ENCODE peak calls at places on chromosomes 16 and 17, in ten cellular contexts. I, H, W, T, O, F, P, M, B and Z are unnamed samples.

GRCh38 chr17:72657467-72658317 is 434.8 kb downstream of the SLC39A11 start:
- DNase-seq in I (no peak), M (no peak), O (no peak), T (no peak), H (no peak), W (no peak), F (peak), B (no peak), P (no peak), Z (no peak)

GRCh38 chr16:50002190-50002589 is 22.8 kb upstream of the CNEP1R1 start:
- DNase-seq in F (no peak), H (no peak), M (no peak), P (no peak), B (no peak), O (no peak), W (no peak), T (no peak), I (no peak), Z (no peak)

GRCh38 chr17:28055546-28056275 is 13.2 kb downstream of the NLK start:
- DNase-seq in H (no peak), W (no peak), P (no peak), F (no peak), I (no peak), T (no peak), B (no peak), M (no peak), O (no peak), Z (peak)

GRCh38 chr17:82952019-82952418 is 112.2 kb upstream of the ZNF750 start:
- DNase-seq in B (no peak), F (no peak), M (no peak), H (no peak), I (no peak), T (no peak), W (no peak), O (no peak), P (peak), Z (no peak)

GRCh38 chr16:87896924-87897562 is 27.7 kb upstream of the SLC7A5 start:
- DNase-seq in T (no peak), B (no peak), F (no peak), P (no peak), W (no peak), I (no peak), O (no peak), H (no peak), M (no peak), Z (no peak)

GRCh38 chr16:10679921-10680320 is 14.8 kb downstream of the TEKT5 start:
- DNase-seq in W (no peak), P (no peak), F (no peak), B (no peak), T (no peak), M (no peak), I (no peak), H (no peak), O (no peak), Z (no peak)

GRCh38 chr16:86410529-86410928 is 99.8 kb upstream of the FOXF1 start:
- DNase-seq in P (no peak), O (no peak), F (no peak), M (no peak), H (no peak), W (no peak), T (no peak), I (no peak), B (no peak), Z (no peak)

GRCh38 chr17:622356-622755 is 92.3 kb downstream of the VPS53 start:
- DNase-seq in O (no peak), W (no peak), B (peak), P (no peak), F (peak), T (no peak), M (peak), H (no peak), I (no peak), Z (no peak)

GRCh38 chr16:1237990-1238389 is 2.5 kb upstream of the TPSAB1 start:
- DNase-seq in I (no peak), P (no peak), O (peak), W (no peak), M (no peak), F (no peak), T (peak), B (no peak), H (no peak), Z (no peak)

GRCh38 chr17:74866198-74866835 is 6.5 kb downstream of the FDXR start:
- DNase-seq in W (no peak), I (no peak), M (no peak), O (no peak), H (no peak), B (no peak), P (no peak), F (no peak), T (no peak), Z (no peak)

GRCh38 chr16:59305850-59306249 is 571.7 kb upstream of the GOT2 start:
- DNase-seq in O (no peak), P (no peak), M (no peak), H (no peak), F (peak), I (no peak), B (no peak), T (no peak), W (no peak), Z (no peak)

GRCh38 chr17:40331743-40332641 is 23.0 kb downstream of the RARA start:
- DNase-seq in O (no peak), H (peak), T (no peak), I (no peak), P (peak), F (peak), M (peak), W (peak), B (peak), Z (no peak)

GRCh38 chr16:76784530-76784929 is 406.5 kb upstream of the MON1B start:
- DNase-seq in M (no peak), T (no peak), H (no peak), O (no peak), W (no peak), I (no peak), B (no peak), P (no peak), F (no peak), Z (no peak)

GRCh38 chr17:63537991-63538692 is 12.1 kb upstream of the DCAF7 start:
- DNase-seq in O (no peak), B (no peak), T (no peak), W (no peak), F (no peak), M (peak), I (no peak), H (no peak), P (peak), Z (no peak)

GRCh38 chr17:72076678-72077030 is 44.2 kb upstream of the SOX9 start:
- DNase-seq in H (no peak), I (no peak), W (no peak), M (no peak), O (no peak), T (no peak), F (no peak), P (no peak), B (no peak), Z (no peak)

GRCh38 chr17:2365132-2365531 is 27.8 kb downstream of the SGSM2 start:
- DNase-seq in M (no peak), W (no peak), T (no peak), H (no peak), I (no peak), B (no peak), P (no peak), O (no peak), F (no peak), Z (no peak)

GRCh38 chr16:70638814-70639792 is 7.3 kb upstream of the IL34 start:
- DNase-seq in I (peak), F (peak), T (no peak), B (peak), H (no peak), O (no peak), P (no peak), W (no peak), M (peak), Z (no peak)

GRCh38 chr16:81094771-81095251 is 1.4 kb downstream of the GCSH start:
- DNase-seq in O (no peak), H (no peak), W (no peak), M (peak), B (peak), P (no peak), F (peak), I (no peak), T (no peak), Z (no peak)

GRCh38 chr17:64420143-64420670 is 28.7 kb upstream of the MILR1 start:
- DNase-seq in O (no peak), T (no peak), W (no peak), F (peak), H (no peak), P (peak), I (peak), M (peak), B (peak), Z (peak)

GRCh38 chr17:42798383-42799380 is at the start of the genes CNTD1 and COA3:
- DNase-seq in M (peak), F (peak), O (peak), I (peak), B (peak), P (peak), H (peak), W (peak), T (peak), Z (peak)
- TF ChIP-seq CTCF in M (no peak), F (no peak), O (no peak), I (no peak), B (no peak), P (no peak), H (no peak), W (no peak), T (no peak), Z (no peak)

GRCh38 chr17:48013876-48014602 is 23.6 kb downstream of the COPZ2 start:
- DNase-seq in T (no peak), O (no peak), M (no peak), H (no peak), F (no peak), W (no peak), B (no peak), P (no peak), I (no peak), Z (no peak)

GRCh38 chr17:48014603-48015037 is 23.0 kb downstream of the COPZ2 start:
- DNase-seq in I (no peak), W (no peak), M (no peak), O (no peak), B (no peak), F (no peak), T (no peak), P (no peak), H (no peak), Z (no peak)

GRCh38 chr17:48010193-48010592 is 27.4 kb downstream of the COPZ2 start:
- DNase-seq in H (no peak), W (no peak), O (no peak), T (no peak), B (no peak), F (no peak), M (no peak), P (no peak), I (no peak), Z (no peak)

GRCh38 chr17:48012151-48012520 is 25.5 kb downstream of the COPZ2 start:
- DNase-seq in M (peak), T (no peak), W (peak), O (no peak), F (no peak), B (no peak), I (peak), P (peak), H (no peak), Z (peak)

GRCh38 chr17:48011405-48012150 is 26.0 kb downstream of the COPZ2 start:
- DNase-seq in W (no peak), O (no peak), B (no peak), P (no peak), I (peak), M (peak), T (no peak), H (no peak), F (peak), Z (peak)
- TF ChIP-seq CTCF in W (no peak), O (peak), B (peak), P (peak), I (peak), M (peak), T (no peak), H (no peak), F (peak), Z (peak)

GRCh38 chr16:56628486-56629035 is 3.0 kb downstream of the MT1E start:
- DNase-seq in T (no peak), I (no peak), W (no peak), H (no peak), O (no peak), M (no peak), P (no peak), F (no peak), B (no peak), Z (no peak)

GRCh38 chr16:56631832-56632159 is 663 bp upstream of the MT1M start:
- DNase-seq in M (no peak), F (no peak), O (no peak), W (no peak), H (no peak), T (no peak), B (no peak), I (no peak), P (no peak), Z (no peak)

GRCh38 chr16:56631197-56631596 is 1.3 kb upstream of the MT1M start:
- DNase-seq in O (no peak), P (no peak), H (no peak), I (no peak), M (no peak), W (no peak), B (no peak), T (no peak), F (no peak), Z (no peak)

GRCh38 chr16:56629531-56629930 is 2.9 kb upstream of the MT1M start:
- DNase-seq in W (no peak), M (no peak), I (no peak), H (no peak), O (no peak), F (no peak), B (no peak), P (no peak), T (no peak), Z (no peak)

GRCh38 chr16:56630134-56630533 is 2.3 kb upstream of the MT1M start:
- DNase-seq in T (no peak), H (no peak), W (no peak), M (no peak), P (no peak), F (no peak), I (peak), O (peak), B (no peak), Z (peak)
- TF ChIP-seq CTCF in T (no peak), H (no peak), W (no peak), M (no peak), P (no peak), F (no peak), I (peak), O (peak), B (no peak), Z (no peak)

GRCh38 chr17:47830991-47831933 is at the start of the genes LRRC46 and MRPL10:
- DNase-seq in H (peak), W (peak), O (peak), I (peak), M (peak), T (peak), B (peak), F (peak), P (peak), Z (peak)
- TF ChIP-seq CTCF in H (peak), W (no peak), O (no peak), I (peak), M (peak), T (no peak), B (peak), F (peak), P (no peak), Z (no peak)

GRCh38 chr17:3929764-3930163 is 13.5 kb upstream of the P2RX1 start:
- DNase-seq in H (no peak), F (no peak), I (no peak), O (no peak), W (no peak), B (no peak), T (no peak), P (no peak), M (no peak), Z (no peak)

GRCh38 chr17:3937359-3937758 is 21.1 kb upstream of the P2RX1 start:
- DNase-seq in B (no peak), O (no peak), H (no peak), I (no peak), W (no peak), T (no peak), P (no peak), M (no peak), F (no peak), Z (no peak)

GRCh38 chr17:3929181-3929580 is 12.9 kb upstream of the P2RX1 start:
- DNase-seq in H (no peak), B (no peak), I (no peak), T (no peak), W (no peak), M (no peak), P (no peak), O (no peak), F (no peak), Z (no peak)

GRCh38 chr17:3935825-3936355 is 19.6 kb upstream of the P2RX1 start:
- DNase-seq in I (no peak), T (no peak), M (peak), H (no peak), F (peak), W (no peak), B (peak), O (no peak), P (no peak), Z (no peak)

GRCh38 chr17:3935140-3935542 is 18.9 kb upstream of the P2RX1 start:
- DNase-seq in W (peak), T (no peak), H (no peak), B (peak), P (peak), O (no peak), M (peak), I (no peak), F (peak), Z (peak)
- TF ChIP-seq CTCF in W (peak), T (no peak), H (peak), B (peak), P (peak), O (peak), M (peak), I (peak), F (peak), Z (peak)

GRCh38 chr16:23499801-23500200 is 10.5 kb downstream of the GGA2 start:
- DNase-seq in P (no peak), I (no peak), F (no peak), W (no peak), T (no peak), O (no peak), M (no peak), H (no peak), B (no peak), Z (no peak)
- TF ChIP-seq CTCF in P (no peak), I (no peak), F (no peak), W (no peak), T (no peak), O (no peak), M (no peak), H (no peak), B (no peak), Z (no peak)

DNA sequence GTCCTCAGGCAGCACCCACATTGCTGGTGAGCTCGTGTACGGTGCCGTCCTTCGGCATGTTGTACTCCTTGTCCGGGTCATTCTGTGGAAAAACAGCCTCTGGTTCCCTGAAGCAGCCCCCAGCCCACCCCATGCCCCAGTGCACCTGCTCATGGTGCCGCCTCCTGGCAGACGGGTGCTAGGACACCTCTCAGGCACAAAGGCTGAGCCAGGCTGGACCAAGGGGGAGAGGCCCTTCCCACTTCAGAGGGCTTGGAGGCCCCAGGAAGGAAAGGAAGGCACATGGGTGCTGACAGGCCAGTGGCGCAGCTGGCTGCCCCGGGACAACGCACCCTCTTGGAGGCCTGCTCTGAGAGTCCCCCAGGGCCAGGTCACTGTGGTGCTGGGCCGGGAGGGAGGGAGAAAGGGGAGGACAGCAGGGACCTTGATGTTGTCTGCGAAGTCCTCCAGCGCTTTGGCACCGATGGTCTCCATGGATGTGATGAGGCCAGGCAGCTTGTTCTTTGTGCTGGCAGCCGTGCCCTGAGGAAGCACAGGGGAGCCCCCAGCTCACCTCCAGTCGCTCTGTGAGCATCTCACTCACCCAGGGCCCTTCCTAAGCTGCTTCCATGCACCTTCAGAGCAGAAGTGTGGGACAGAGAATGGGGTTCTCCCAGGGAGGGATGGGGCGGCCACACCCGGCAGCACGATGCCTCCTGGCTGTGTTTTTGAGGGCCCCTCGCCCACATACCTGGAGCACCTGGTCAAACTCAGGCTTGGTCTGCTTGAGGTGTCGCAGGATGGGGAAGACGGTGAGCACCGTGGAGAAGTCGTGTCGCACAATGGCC is 9.3 kb downstream of the ZACN start:
- DNase-seq in I (no peak), T (no peak), O (no peak), M (no peak), P (no peak), W (no peak), F (no peak), H (no peak), B (no peak), Z (no peak)
- TF ChIP-seq CTCF in I (no peak), T (no peak), O (no peak), M (no peak), P (no peak), W (no peak), F (no peak), H (no peak), B (no peak), Z (no peak)

GRCh38 chr16:12119037-12119436 is 142.5 kb downstream of the SNX29 start:
- DNase-seq in B (no peak), W (no peak), O (no peak), T (no peak), M (no peak), P (peak), H (no peak), I (no peak), F (no peak), Z (no peak)

GRCh38 chr16:12120982-12121652 is 144.6 kb downstream of the SNX29 start:
- DNase-seq in O (no peak), F (no peak), M (no peak), W (no peak), P (peak), I (no peak), T (no peak), H (no peak), B (no peak), Z (no peak)

GRCh38 chr16:12122202-12122601 is 145.7 kb downstream of the SNX29 start:
- DNase-seq in M (no peak), B (no peak), H (no peak), F (no peak), W (no peak), T (no peak), I (no peak), O (no peak), P (no peak), Z (no peak)

GRCh38 chr16:12119562-12119961 is 143.0 kb downstream of the SNX29 start:
- DNase-seq in F (peak), W (peak), H (no peak), O (no peak), T (no peak), P (peak), I (no peak), M (no peak), B (no peak), Z (no peak)

GRCh38 chr16:12120331-12120981 is 143.9 kb downstream of the SNX29 start:
- DNase-seq in M (peak), P (peak), W (peak), I (no peak), H (no peak), B (peak), T (no peak), F (peak), O (no peak), Z (no peak)
- TF ChIP-seq CTCF in M (no peak), P (no peak), W (no peak), I (no peak), H (no peak), B (no peak), T (no peak), F (no peak), O (no peak), Z (no peak)

DNA sequence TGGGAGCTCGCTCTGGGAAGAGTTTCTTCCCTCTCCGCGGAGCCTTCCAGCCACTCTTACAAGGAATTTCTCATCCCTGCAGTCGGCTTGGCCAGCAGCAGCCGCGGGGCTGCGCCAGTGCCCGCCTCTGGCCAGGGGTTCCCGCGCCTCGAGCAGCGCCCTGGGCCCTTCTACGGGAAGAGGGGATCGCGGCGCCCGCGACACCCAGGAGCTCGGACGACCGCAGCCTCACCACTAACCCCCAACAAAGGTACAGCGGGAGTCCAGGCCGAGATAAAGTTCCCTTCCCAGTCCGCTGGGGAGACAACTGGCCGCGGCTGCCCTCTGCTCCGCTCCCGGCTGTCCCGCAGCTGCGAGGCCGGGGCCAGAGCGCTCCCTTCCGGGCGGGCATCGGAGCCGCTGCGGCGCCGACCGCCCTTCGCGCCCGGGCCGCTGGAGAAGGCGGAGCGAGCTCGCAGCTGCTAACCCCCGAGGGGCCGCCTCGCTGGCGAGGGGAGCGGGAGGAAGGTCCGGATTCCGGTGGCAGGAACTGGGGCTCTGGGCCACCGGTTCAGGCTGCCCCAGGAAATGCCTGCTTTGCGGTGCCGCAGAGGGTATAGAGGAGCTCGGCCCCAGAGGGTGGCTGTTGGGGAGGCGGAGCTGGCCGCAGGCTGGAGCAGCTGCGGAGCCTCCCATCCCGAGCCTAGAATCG is 3.6 kb upstream of the HS3ST3B1 start:
- DNase-seq in M (peak), W (no peak), H (no peak), F (no peak), T (no peak), P (peak), B (peak), I (no peak), O (no peak), Z (no peak)
- TF ChIP-seq CTCF in M (peak), W (peak), H (no peak), F (no peak), T (no peak), P (peak), B (no peak), I (no peak), O (no peak), Z (no peak)